ENCODE peak calls at places on chromosomes 4 and X, in five cellular contexts. M, K, P, L and H are unnamed samples.

GRCh38 chr4:106522839-106523238 is 154.3 kb upstream of the GIMD1 start:
- DNase-seq in M (no peak), K (no peak), P (no peak), L (no peak), H (no peak)

GRCh38 chrX:21960569-21960968 is 20.1 kb downstream of the SMS start:
- DNase-seq in M (no peak), K (no peak), P (no peak), L (no peak), H (no peak)

GRCh38 chr4:81845761-81846160 is 374.1 kb upstream of the RASGEF1B start:
- DNase-seq in M (no peak), K (no peak), P (no peak), L (no peak), H (no peak)

GRCh38 chr4:1825326-1825725 is 30.6 kb downstream of the LETM1 start:
- DNase-seq in M (no peak), K (no peak), P (no peak), L (no peak), H (no peak)

GRCh38 chrX:63561425-63561824 is 210.3 kb upstream of the SPIN4 start:
- DNase-seq in M (no peak), K (no peak), P (no peak), L (no peak), H (no peak)

GRCh38 chrX:107135076-107135964 is 16.7 kb upstream of the RBM41 start:
- DNase-seq in M (no peak), K (no peak), P (peak), L (no peak), H (no peak)

GRCh38 chrX:4485917-4486316 is 772.5 kb upstream of the PRKX start:
- DNase-seq in M (no peak), K (no peak), P (no peak), L (no peak), H (no peak)

GRCh38 chr4:139660518-139661149 is 5.0 kb upstream of the MGST2 start:
- DNase-seq in M (no peak), K (no peak), P (no peak), L (no peak), H (no peak)

GRCh38 chrX:42524374-42524773 is 253.6 kb downstream of the PPP1R2C start:
- DNase-seq in M (no peak), K (no peak), P (no peak), L (no peak), H (no peak)

GRCh38 chr4:84965558-84966381 is 720 bp downstream of the WDFY3 start:
- DNase-seq in M (peak), K (no peak), P (no peak), L (peak), H (no peak)

GRCh38 chr4:95362906-95363578 is 185.7 kb downstream of the UNC5C start:
- DNase-seq in M (no peak), K (no peak), P (peak), L (no peak), H (no peak)

GRCh38 chr4:8101213-8101781 is 57.3 kb downstream of the ABLIM2 start:
- DNase-seq in M (no peak), K (no peak), P (no peak), L (no peak), H (no peak)

GRCh38 chr4:69032847-69033638 is 63.2 kb upstream of the UGT2B7 start:
- DNase-seq in M (no peak), K (no peak), P (no peak), L (no peak), H (no peak)

GRCh38 chr4:190016369-190017289 is 10.4 kb downstream of the FRG2 start:
- DNase-seq in M (no peak), K (no peak), P (no peak), L (no peak), H (no peak)

GRCh38 chr4:13207224-13207623 is 276.9 kb downstream of the RAB28 start:
- DNase-seq in M (no peak), K (no peak), P (no peak), L (no peak), H (no peak)

GRCh38 chr4:165378763-165379631 is at the start of gene CPE:
- DNase-seq in M (peak), K (no peak), P (peak), L (peak), H (peak)

GRCh38 chr4:212438-213174 is 88.3 kb downstream of the ZNF718 start:
- DNase-seq in M (peak), K (no peak), P (peak), L (no peak), H (no peak)

GRCh38 chr4:829291-829690 is 3.4 kb upstream of the CPLX1 start:
- DNase-seq in M (peak), K (no peak), P (no peak), L (no peak), H (no peak)

GRCh38 chrX:112849010-112849409 is 8.4 kb upstream of the AMOT start:
- DNase-seq in M (no peak), K (no peak), P (no peak), L (no peak), H (no peak)

GRCh38 chr4:173185832-173186545 is 17.4 kb downstream of the GALNT7 start:
- DNase-seq in M (no peak), K (no peak), P (no peak), L (no peak), H (no peak)

GRCh38 chrX:100685284-100685996 is 41.4 kb downstream of the SRPX2 start:
- DNase-seq in M (no peak), K (peak), P (peak), L (no peak), H (peak)

GRCh38 chrX:78111140-78111931 is 7.3 kb downstream of the PGK1 start:
- DNase-seq in M (no peak), K (no peak), P (no peak), L (no peak), H (no peak)